ENCODE peak calls at places on chromosomes 7 and 10, in ten cellular contexts. One of them, this sample, is unnamed.

GRCh38 chr10:107814865-107815487 is 650.5 kb upstream of the SORCS1 start:
- DNase-seq in neural progenitor cell: peak
- DNase-seq in endodermal cell: peak
- DNase-seq in vagina: no peak
- DNase-seq in GM23338: peak
- DNase-seq in aorta: no peak
- DNase-seq in astrocyte of the cerebellum: peak
- DNase-seq in cardiac fibroblast: peak
- DNase-seq in endothelial cell of umbilical vein: no peak
- DNase-seq in fibroblast of lung: peak
- DNase-seq in this sample: peak

GRCh38 chr10:80460399-80461207 is 6.5 kb downstream of the TSPAN14 start:
- DNase-seq in neural progenitor cell: peak
- DNase-seq in endodermal cell: peak
- DNase-seq in vagina: no peak
- DNase-seq in GM23338: peak
- DNase-seq in aorta: peak
- DNase-seq in astrocyte of the cerebellum: no peak
- DNase-seq in cardiac fibroblast: peak
- DNase-seq in endothelial cell of umbilical vein: peak
- DNase-seq in fibroblast of lung: peak
- DNase-seq in this sample: no peak

GRCh38 chr7:37901890-37902524 is 14.6 kb downstream of the SFRP4 start:
- DNase-seq in neural progenitor cell: no peak
- DNase-seq in endodermal cell: no peak
- DNase-seq in vagina: no peak
- DNase-seq in GM23338: no peak
- DNase-seq in aorta: no peak
- DNase-seq in astrocyte of the cerebellum: peak
- DNase-seq in cardiac fibroblast: peak
- DNase-seq in endothelial cell of umbilical vein: no peak
- DNase-seq in fibroblast of lung: peak
- DNase-seq in this sample: no peak

GRCh38 chr7:85564861-85565630 is 378.2 kb upstream of the SEMA3D start:
- DNase-seq in neural progenitor cell: no peak
- DNase-seq in endodermal cell: no peak
- DNase-seq in vagina: no peak
- DNase-seq in GM23338: no peak
- DNase-seq in aorta: no peak
- DNase-seq in astrocyte of the cerebellum: no peak
- DNase-seq in cardiac fibroblast: peak
- DNase-seq in endothelial cell of umbilical vein: no peak
- DNase-seq in fibroblast of lung: peak
- DNase-seq in this sample: no peak

GRCh38 chr10:86189891-86190290 is 176.7 kb downstream of the GRID1 start:
- DNase-seq in neural progenitor cell: no peak
- DNase-seq in endodermal cell: no peak
- DNase-seq in vagina: no peak
- DNase-seq in GM23338: no peak
- DNase-seq in aorta: no peak
- DNase-seq in astrocyte of the cerebellum: no peak
- DNase-seq in cardiac fibroblast: no peak
- DNase-seq in endothelial cell of umbilical vein: no peak
- DNase-seq in fibroblast of lung: no peak
- DNase-seq in this sample: no peak

GRCh38 chr10:16816830-16817124 is 447 bp downstream of the RSU1 start:
- DNase-seq in neural progenitor cell: peak
- DNase-seq in endodermal cell: no peak
- DNase-seq in vagina: peak
- DNase-seq in GM23338: no peak
- DNase-seq in aorta: no peak
- DNase-seq in astrocyte of the cerebellum: no peak
- DNase-seq in cardiac fibroblast: no peak
- DNase-seq in endothelial cell of umbilical vein: no peak
- DNase-seq in fibroblast of lung: no peak
- DNase-seq in this sample: no peak

GRCh38 chr10:16832351-16833080 is 15.3 kb upstream of the RSU1 start:
- DNase-seq in neural progenitor cell: no peak
- DNase-seq in endodermal cell: no peak
- DNase-seq in vagina: no peak
- DNase-seq in GM23338: no peak
- DNase-seq in aorta: no peak
- DNase-seq in astrocyte of the cerebellum: peak
- DNase-seq in cardiac fibroblast: peak
- DNase-seq in endothelial cell of umbilical vein: peak
- DNase-seq in fibroblast of lung: peak
- DNase-seq in this sample: no peak

GRCh38 chr7:99120503-99120902 is 23.4 kb downstream of the SMURF1 start:
- DNase-seq in neural progenitor cell: no peak
- DNase-seq in endodermal cell: no peak
- DNase-seq in vagina: no peak
- DNase-seq in GM23338: no peak
- DNase-seq in aorta: no peak
- DNase-seq in astrocyte of the cerebellum: no peak
- DNase-seq in cardiac fibroblast: peak
- DNase-seq in endothelial cell of umbilical vein: no peak
- DNase-seq in fibroblast of lung: no peak
- DNase-seq in this sample: no peak

GRCh38 chr7:26937306-26937705 is 72.9 kb upstream of the SKAP2 start:
- DNase-seq in neural progenitor cell: no peak
- DNase-seq in endodermal cell: no peak
- DNase-seq in vagina: no peak
- DNase-seq in GM23338: no peak
- DNase-seq in aorta: no peak
- DNase-seq in astrocyte of the cerebellum: no peak
- DNase-seq in cardiac fibroblast: no peak
- DNase-seq in endothelial cell of umbilical vein: no peak
- DNase-seq in fibroblast of lung: no peak
- DNase-seq in this sample: no peak

GRCh38 chr7:64463636-64464375 is 99.1 kb downstream of the ZNF680 start:
- DNase-seq in neural progenitor cell: no peak
- DNase-seq in endodermal cell: no peak
- DNase-seq in vagina: no peak
- DNase-seq in GM23338: no peak
- DNase-seq in aorta: peak
- DNase-seq in astrocyte of the cerebellum: no peak
- DNase-seq in cardiac fibroblast: peak
- DNase-seq in endothelial cell of umbilical vein: no peak
- DNase-seq in fibroblast of lung: peak
- DNase-seq in this sample: peak

GRCh38 chr7:126511046-126511445 is 741.7 kb downstream of the GRM8 start:
- DNase-seq in neural progenitor cell: no peak
- DNase-seq in endodermal cell: no peak
- DNase-seq in vagina: no peak
- DNase-seq in GM23338: no peak
- DNase-seq in aorta: no peak
- DNase-seq in astrocyte of the cerebellum: no peak
- DNase-seq in cardiac fibroblast: no peak
- DNase-seq in endothelial cell of umbilical vein: no peak
- DNase-seq in fibroblast of lung: no peak
- DNase-seq in this sample: no peak

GRCh38 chr10:67779455-67780205 is 58.4 kb downstream of the DNAJC12 start:
- DNase-seq in neural progenitor cell: peak
- DNase-seq in endodermal cell: peak
- DNase-seq in vagina: no peak
- DNase-seq in GM23338: peak
- DNase-seq in aorta: no peak
- DNase-seq in astrocyte of the cerebellum: peak
- DNase-seq in cardiac fibroblast: peak
- DNase-seq in endothelial cell of umbilical vein: peak
- DNase-seq in fibroblast of lung: peak
- DNase-seq in this sample: peak

GRCh38 chr10:68781613-68782574 is 45.4 kb upstream of the STOX1 start:
- DNase-seq in neural progenitor cell: no peak
- DNase-seq in endodermal cell: no peak
- DNase-seq in vagina: no peak
- DNase-seq in GM23338: no peak
- DNase-seq in aorta: no peak
- DNase-seq in astrocyte of the cerebellum: no peak
- DNase-seq in cardiac fibroblast: no peak
- DNase-seq in endothelial cell of umbilical vein: no peak
- DNase-seq in fibroblast of lung: no peak
- DNase-seq in this sample: no peak

GRCh38 chr10:16717617-16718395 is 99.4 kb downstream of the RSU1 start:
- DNase-seq in neural progenitor cell: no peak
- DNase-seq in endodermal cell: no peak
- DNase-seq in vagina: no peak
- DNase-seq in GM23338: no peak
- DNase-seq in aorta: no peak
- DNase-seq in astrocyte of the cerebellum: peak
- DNase-seq in cardiac fibroblast: peak
- DNase-seq in endothelial cell of umbilical vein: no peak
- DNase-seq in fibroblast of lung: peak
- DNase-seq in this sample: no peak

GRCh38 chr7:114715907-114716306 is 206.0 kb upstream of the MDFIC start:
- DNase-seq in neural progenitor cell: no peak
- DNase-seq in endodermal cell: no peak
- DNase-seq in vagina: no peak
- DNase-seq in GM23338: no peak
- DNase-seq in aorta: no peak
- DNase-seq in astrocyte of the cerebellum: no peak
- DNase-seq in cardiac fibroblast: no peak
- DNase-seq in endothelial cell of umbilical vein: no peak
- DNase-seq in fibroblast of lung: peak
- DNase-seq in this sample: no peak

GRCh38 chr10:118915161-118915560 is 114.4 kb upstream of the NANOS1 start:
- DNase-seq in neural progenitor cell: no peak
- DNase-seq in endodermal cell: no peak
- DNase-seq in vagina: no peak
- DNase-seq in GM23338: no peak
- DNase-seq in aorta: no peak
- DNase-seq in astrocyte of the cerebellum: no peak
- DNase-seq in cardiac fibroblast: no peak
- DNase-seq in endothelial cell of umbilical vein: no peak
- DNase-seq in fibroblast of lung: no peak
- DNase-seq in this sample: no peak

GRCh38 chr7:102992509-102992819 is 79.7 kb downstream of the LRRC17 start:
- DNase-seq in neural progenitor cell: no peak
- DNase-seq in endodermal cell: no peak
- DNase-seq in vagina: no peak
- DNase-seq in GM23338: no peak
- DNase-seq in aorta: no peak
- DNase-seq in astrocyte of the cerebellum: no peak
- DNase-seq in cardiac fibroblast: no peak
- DNase-seq in endothelial cell of umbilical vein: peak
- DNase-seq in fibroblast of lung: peak
- DNase-seq in this sample: no peak

GRCh38 chr7:132646064-132646463 is 69.8 kb upstream of the PLXNA4 start:
- DNase-seq in neural progenitor cell: no peak
- DNase-seq in endodermal cell: no peak
- DNase-seq in vagina: no peak
- DNase-seq in GM23338: peak
- DNase-seq in aorta: no peak
- DNase-seq in astrocyte of the cerebellum: no peak
- DNase-seq in cardiac fibroblast: peak
- DNase-seq in endothelial cell of umbilical vein: no peak
- DNase-seq in fibroblast of lung: no peak
- DNase-seq in this sample: no peak

GRCh38 chr7:152674860-152675760 is 831 bp downstream of the XRCC2 start:
- DNase-seq in neural progenitor cell: peak
- DNase-seq in endodermal cell: peak
- DNase-seq in vagina: no peak
- DNase-seq in GM23338: peak
- DNase-seq in aorta: peak
- DNase-seq in astrocyte of the cerebellum: no peak
- DNase-seq in cardiac fibroblast: peak
- DNase-seq in endothelial cell of umbilical vein: peak
- DNase-seq in fibroblast of lung: peak
- DNase-seq in this sample: no peak

GRCh38 chr7:106870528-106870927 is 5.4 kb downstream of the PIK3CG start:
- DNase-seq in neural progenitor cell: no peak
- DNase-seq in endodermal cell: no peak
- DNase-seq in vagina: no peak
- DNase-seq in GM23338: no peak
- DNase-seq in aorta: no peak
- DNase-seq in astrocyte of the cerebellum: no peak
- DNase-seq in cardiac fibroblast: no peak
- DNase-seq in endothelial cell of umbilical vein: peak
- DNase-seq in fibroblast of lung: no peak
- DNase-seq in this sample: no peak
- H3K4me3 ChIP-seq in neural progenitor cell: no peak
- H3K4me3 ChIP-seq in endodermal cell: no peak
- H3K4me3 ChIP-seq in vagina: no peak
- H3K4me3 ChIP-seq in GM23338: no peak
- H3K4me3 ChIP-seq in aorta: no peak
- H3K4me3 ChIP-seq in astrocyte of the cerebellum: no peak
- H3K4me3 ChIP-seq in cardiac fibroblast: no peak
- H3K4me3 ChIP-seq in endothelial cell of umbilical vein: no peak
- H3K4me3 ChIP-seq in fibroblast of lung: no peak
- H3K4me3 ChIP-seq in this sample: no peak

DNA sequence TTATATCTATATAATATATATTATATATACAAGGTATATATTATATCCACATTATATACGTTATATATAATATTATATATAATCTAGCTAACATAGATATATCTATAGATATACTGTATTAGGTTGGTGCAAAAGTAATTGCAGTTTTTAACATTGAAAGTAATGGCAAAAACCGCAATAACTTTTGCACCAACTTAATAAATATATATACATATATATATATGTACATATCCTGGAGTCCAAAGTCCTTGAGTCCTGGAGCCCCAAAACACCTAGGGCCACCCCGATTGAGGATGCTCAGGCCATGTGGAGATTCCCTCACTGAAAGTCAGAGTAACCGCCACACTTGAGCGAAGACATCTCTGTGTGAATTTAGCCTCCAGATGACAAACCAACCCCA is 408.2 kb upstream of the AUTS2 start:
- DNase-seq in neural progenitor cell: no peak
- DNase-seq in endodermal cell: no peak
- DNase-seq in vagina: no peak
- DNase-seq in GM23338: no peak
- DNase-seq in aorta: no peak
- DNase-seq in astrocyte of the cerebellum: no peak
- DNase-seq in cardiac fibroblast: no peak
- DNase-seq in endothelial cell of umbilical vein: no peak
- DNase-seq in fibroblast of lung: no peak
- DNase-seq in this sample: no peak
- H3K4me3 ChIP-seq in neural progenitor cell: no peak
- H3K4me3 ChIP-seq in endodermal cell: no peak
- H3K4me3 ChIP-seq in vagina: no peak
- H3K4me3 ChIP-seq in GM23338: no peak
- H3K4me3 ChIP-seq in aorta: no peak
- H3K4me3 ChIP-seq in astrocyte of the cerebellum: no peak
- H3K4me3 ChIP-seq in cardiac fibroblast: no peak
- H3K4me3 ChIP-seq in endothelial cell of umbilical vein: no peak
- H3K4me3 ChIP-seq in fibroblast of lung: no peak
- H3K4me3 ChIP-seq in this sample: no peak

GRCh38 chr10:104664205-104664604 is 23.1 kb downstream of the SORCS3 start:
- DNase-seq in neural progenitor cell: no peak
- DNase-seq in endodermal cell: no peak
- DNase-seq in vagina: peak
- DNase-seq in GM23338: no peak
- DNase-seq in aorta: no peak
- DNase-seq in astrocyte of the cerebellum: peak
- DNase-seq in cardiac fibroblast: no peak
- DNase-seq in endothelial cell of umbilical vein: no peak
- DNase-seq in fibroblast of lung: no peak
- DNase-seq in this sample: no peak
- H3K4me3 ChIP-seq in neural progenitor cell: no peak
- H3K4me3 ChIP-seq in endodermal cell: no peak
- H3K4me3 ChIP-seq in vagina: no peak
- H3K4me3 ChIP-seq in GM23338: no peak
- H3K4me3 ChIP-seq in aorta: no peak
- H3K4me3 ChIP-seq in astrocyte of the cerebellum: no peak
- H3K4me3 ChIP-seq in cardiac fibroblast: no peak
- H3K4me3 ChIP-seq in endothelial cell of umbilical vein: no peak
- H3K4me3 ChIP-seq in fibroblast of lung: no peak
- H3K4me3 ChIP-seq in this sample: no peak

GRCh38 chr7:30923009-30923773 is 11.5 kb downstream of the AQP1 start:
- DNase-seq in neural progenitor cell: no peak
- DNase-seq in endodermal cell: peak
- DNase-seq in vagina: peak
- DNase-seq in GM23338: no peak
- DNase-seq in aorta: peak
- DNase-seq in astrocyte of the cerebellum: no peak
- DNase-seq in cardiac fibroblast: no peak
- DNase-seq in endothelial cell of umbilical vein: no peak
- DNase-seq in fibroblast of lung: no peak
- DNase-seq in this sample: no peak
- H3K4me3 ChIP-seq in neural progenitor cell: no peak
- H3K4me3 ChIP-seq in endodermal cell: no peak
- H3K4me3 ChIP-seq in vagina: no peak
- H3K4me3 ChIP-seq in GM23338: no peak
- H3K4me3 ChIP-seq in aorta: no peak
- H3K4me3 ChIP-seq in astrocyte of the cerebellum: no peak
- H3K4me3 ChIP-seq in cardiac fibroblast: no peak
- H3K4me3 ChIP-seq in endothelial cell of umbilical vein: no peak
- H3K4me3 ChIP-seq in fibroblast of lung: no peak
- H3K4me3 ChIP-seq in this sample: no peak